ENCODE peak calls at places on chromosome 12, in seven cellular contexts. N is BE2C, Q is NCI-H69, M is omental fat pad, S is MCF 10A, F is NCI-H345, G is HEK293T. K is an unnamed sample.

GRCh38 chr12:67382206-67382871 is 113.2 kb downstream of the CAND1 start:
- DNase-seq in N (no peak), Q (no peak), M (no peak), S (peak; percentile 14), F (no peak), G (no peak), K (no peak)

GRCh38 chr12:100632445-100632892 is 59.0 kb downstream of the GAS2L3 start:
- DNase-seq in N (no peak), Q (no peak), M (no peak), S (no peak), F (no peak), G (no peak), K (no peak)

GRCh38 chr12:14384783-14385638 is 19.5 kb downstream of the ATF7IP start:
- DNase-seq in N (peak; percentile 45), Q (peak; percentile 89), M (no peak), S (peak; percentile 89), F (peak; percentile 72), G (peak; percentile 52), K (peak; percentile 94)

GRCh38 chr12:121626853-121627623 is 708 bp downstream of the ORAI1 start:
- DNase-seq in N (peak; percentile 70), Q (peak; percentile 85), M (no peak), S (peak; percentile 60), F (peak; percentile 41), G (no peak), K (peak; percentile 58)

GRCh38 chr12:129877383-129877782 is 26.4 kb downstream of the TMEM132D start:
- DNase-seq in N (no peak), Q (no peak), M (no peak), S (no peak), F (no peak), G (no peak), K (no peak)

GRCh38 chr12:27711957-27712356 is 1.3 kb downstream of the MRPS35 start:
- DNase-seq in N (no peak), Q (no peak), M (no peak), S (no peak), F (no peak), G (no peak), K (no peak)

GRCh38 chr12:109868182-109869051 is 11.9 kb downstream of the GLTP start:
- DNase-seq in N (no peak), Q (no peak), M (no peak), S (no peak), F (no peak), G (no peak), K (peak; percentile 80)

GRCh38 chr12:38490941-38491340 is 174.4 kb downstream of the ALG10B start:
- DNase-seq in N (no peak), Q (no peak), M (no peak), S (no peak), F (no peak), G (no peak), K (peak; percentile 25)

GRCh38 chr12:19916982-19917381 is 451.4 kb upstream of the PDE3A start:
- DNase-seq in N (no peak), Q (peak; percentile 89), M (no peak), S (no peak), F (peak; percentile 35), G (no peak), K (no peak)

GRCh38 chr12:62466018-62466595 is 519 bp upstream of the MON2 start:
- DNase-seq in N (peak; percentile 16), Q (peak; percentile 58), M (no peak), S (peak; percentile 34), F (peak; percentile 34), G (peak; percentile 29), K (peak; percentile 44)

GRCh38 chr12:95767703-95768102 is 22.9 kb downstream of the NTN4 start:
- DNase-seq in N (no peak), Q (no peak), M (no peak), S (peak; percentile 24), F (no peak), G (no peak), K (peak; percentile 24)